ENCODE peak calls at places on chromosome 11, in four cellular contexts. One of them, this sample, is unnamed.

GRCh38 chr11:5684627-5685362 is at the start of gene TRIM5:
- DNase-seq in right lobe of liver: peak
- DNase-seq in foreskin fibroblast: peak
- DNase-seq in CD4-positive, alpha-beta T cell: peak
- DNase-seq in this sample: peak

GRCh38 chr11:404551-405264 is 10.1 kb downstream of the SIGIRR start:
- DNase-seq in right lobe of liver: peak
- DNase-seq in foreskin fibroblast: no peak
- DNase-seq in CD4-positive, alpha-beta T cell: no peak
- DNase-seq in this sample: no peak

GRCh38 chr11:2669926-2670469 is 29.8 kb downstream of the KCNQ1OT1 start:
- DNase-seq in right lobe of liver: no peak
- DNase-seq in foreskin fibroblast: no peak
- DNase-seq in CD4-positive, alpha-beta T cell: no peak
- DNase-seq in this sample: no peak

GRCh38 chr11:68313574-68314202 is 1.3 kb downstream of the LRP5 start:
- DNase-seq in right lobe of liver: no peak
- DNase-seq in foreskin fibroblast: no peak
- DNase-seq in CD4-positive, alpha-beta T cell: no peak
- DNase-seq in this sample: no peak

GRCh38 chr11:67265633-67266423 is 445 bp upstream of the GRK2 start:
- DNase-seq in right lobe of liver: peak
- DNase-seq in foreskin fibroblast: peak
- DNase-seq in CD4-positive, alpha-beta T cell: peak
- DNase-seq in this sample: peak

GRCh38 chr11:119319702-119320592 is 3.0 kb upstream of the MCAM start:
- DNase-seq in right lobe of liver: no peak
- DNase-seq in foreskin fibroblast: no peak
- DNase-seq in CD4-positive, alpha-beta T cell: no peak
- DNase-seq in this sample: no peak

GRCh38 chr11:66339163-66339675 is 3.0 kb upstream of the RIN1 start:
- DNase-seq in right lobe of liver: no peak
- DNase-seq in foreskin fibroblast: no peak
- DNase-seq in CD4-positive, alpha-beta T cell: no peak
- DNase-seq in this sample: no peak

GRCh38 chr11:2268911-2269600 is 1.3 kb downstream of the ASCL2 start:
- DNase-seq in right lobe of liver: peak
- DNase-seq in foreskin fibroblast: peak
- DNase-seq in CD4-positive, alpha-beta T cell: peak
- DNase-seq in this sample: peak

GRCh38 chr11:36689442-36689841 is 91.4 kb upstream of the RAG2 start:
- DNase-seq in right lobe of liver: no peak
- DNase-seq in foreskin fibroblast: no peak
- DNase-seq in CD4-positive, alpha-beta T cell: no peak
- DNase-seq in this sample: no peak

GRCh38 chr11:117554601-117555333 is 227.1 kb downstream of the CEP164 start:
- DNase-seq in right lobe of liver: no peak
- DNase-seq in foreskin fibroblast: no peak
- DNase-seq in CD4-positive, alpha-beta T cell: no peak
- DNase-seq in this sample: no peak

GRCh38 chr11:102347526-102348331 is 715 bp downstream of the BIRC2 start:
- DNase-seq in right lobe of liver: no peak
- DNase-seq in foreskin fibroblast: no peak
- DNase-seq in CD4-positive, alpha-beta T cell: no peak
- DNase-seq in this sample: no peak

GRCh38 chr11:17600316-17601205 is 53.5 kb downstream of the OTOG start:
- DNase-seq in right lobe of liver: peak
- DNase-seq in foreskin fibroblast: no peak
- DNase-seq in CD4-positive, alpha-beta T cell: no peak
- DNase-seq in this sample: no peak

GRCh38 chr11:55707029-55707428 is 45.0 kb downstream of the OR4C6 start:
- DNase-seq in right lobe of liver: no peak
- DNase-seq in foreskin fibroblast: peak
- DNase-seq in CD4-positive, alpha-beta T cell: no peak
- DNase-seq in this sample: no peak

DNA sequence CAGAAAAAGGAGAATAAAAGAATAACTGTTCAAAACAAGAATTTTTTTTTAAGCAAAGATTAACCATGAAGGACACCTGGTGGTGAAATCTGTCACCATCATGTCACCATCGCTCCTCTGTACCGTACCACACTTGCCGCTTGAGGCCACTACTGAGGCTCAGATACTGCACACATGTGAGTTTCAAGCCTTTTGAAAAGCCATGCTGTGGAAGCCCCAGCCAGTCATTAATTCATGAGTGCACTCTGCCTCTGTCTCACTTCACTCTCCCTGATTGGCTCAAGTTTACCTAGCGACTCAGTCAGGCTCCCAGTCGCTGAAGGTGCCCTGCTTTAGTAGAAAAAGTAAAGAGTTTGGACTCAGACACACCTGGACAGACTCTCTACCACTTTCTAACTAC is 6.6 kb upstream of the MS4A12 start:
- DNase-seq in right lobe of liver: no peak
- DNase-seq in foreskin fibroblast: no peak
- DNase-seq in CD4-positive, alpha-beta T cell: no peak
- DNase-seq in this sample: no peak
- TF ChIP-seq CTCF in right lobe of liver: peak
- TF ChIP-seq CTCF in foreskin fibroblast: no peak
- TF ChIP-seq CTCF in CD4-positive, alpha-beta T cell: no peak
- TF ChIP-seq CTCF in this sample: peak

DNA sequence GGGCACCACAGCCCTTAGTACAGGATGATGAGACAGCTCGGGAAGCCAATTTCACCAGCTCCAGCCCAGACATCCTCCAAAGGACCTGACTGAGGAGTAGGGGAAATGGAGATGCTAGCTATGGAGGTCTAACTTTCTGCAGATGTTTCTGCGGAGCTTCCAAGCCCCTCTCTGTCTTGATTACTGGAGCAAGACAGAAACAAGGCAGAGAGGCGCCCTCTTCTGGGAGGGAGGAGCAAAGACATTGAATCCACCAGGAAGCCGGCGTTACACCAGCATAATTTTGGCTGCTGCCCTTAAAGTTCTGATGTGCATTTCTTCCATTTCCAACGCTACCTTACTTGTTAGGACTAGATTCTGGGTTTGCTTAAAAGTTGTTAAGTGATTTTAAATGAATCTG is 107.3 kb upstream of the HSD17B12 start:
- DNase-seq in right lobe of liver: no peak
- DNase-seq in foreskin fibroblast: no peak
- DNase-seq in CD4-positive, alpha-beta T cell: no peak
- DNase-seq in this sample: no peak
- TF ChIP-seq CTCF in right lobe of liver: peak
- TF ChIP-seq CTCF in foreskin fibroblast: peak
- TF ChIP-seq CTCF in CD4-positive, alpha-beta T cell: no peak
- TF ChIP-seq CTCF in this sample: peak

GRCh38 chr11:122019908-122020694 is 95.9 kb downstream of the BLID start:
- DNase-seq in right lobe of liver: no peak
- DNase-seq in foreskin fibroblast: no peak
- DNase-seq in CD4-positive, alpha-beta T cell: no peak
- DNase-seq in this sample: no peak

GRCh38 chr11:122022646-122023045 is 93.4 kb downstream of the BLID start:
- DNase-seq in right lobe of liver: no peak
- DNase-seq in foreskin fibroblast: no peak
- DNase-seq in CD4-positive, alpha-beta T cell: no peak
- DNase-seq in this sample: no peak

GRCh38 chr11:122023614-122024250 is 92.3 kb downstream of the BLID start:
- DNase-seq in right lobe of liver: no peak
- DNase-seq in foreskin fibroblast: no peak
- DNase-seq in CD4-positive, alpha-beta T cell: no peak
- DNase-seq in this sample: no peak

GRCh38 chr11:122024278-122024677 is 91.7 kb downstream of the BLID start:
- DNase-seq in right lobe of liver: no peak
- DNase-seq in foreskin fibroblast: no peak
- DNase-seq in CD4-positive, alpha-beta T cell: no peak
- DNase-seq in this sample: no peak

DNA sequence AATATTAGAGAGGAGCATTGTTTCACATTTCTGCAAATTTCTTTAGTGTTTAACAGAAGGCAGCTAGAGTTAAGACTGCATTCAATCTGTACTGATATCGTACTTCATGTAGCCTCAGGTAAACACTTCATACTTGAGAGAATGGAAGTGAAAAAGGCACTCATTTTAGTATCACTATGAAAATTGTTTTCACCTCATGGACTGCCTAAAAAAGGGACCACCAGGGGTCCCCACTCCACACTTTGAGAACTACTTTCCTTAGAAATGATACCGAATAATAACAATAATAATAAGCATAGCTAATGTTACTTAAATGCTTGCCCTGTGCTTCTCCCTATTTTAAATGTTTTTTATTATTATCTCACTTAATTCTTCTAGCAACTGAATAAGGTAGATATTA is 95.1 kb downstream of the BLID start:
- DNase-seq in right lobe of liver: no peak
- DNase-seq in foreskin fibroblast: no peak
- DNase-seq in CD4-positive, alpha-beta T cell: no peak
- DNase-seq in this sample: no peak
- TF ChIP-seq CTCF in right lobe of liver: no peak
- TF ChIP-seq CTCF in foreskin fibroblast: peak
- TF ChIP-seq CTCF in CD4-positive, alpha-beta T cell: no peak
- TF ChIP-seq CTCF in this sample: no peak

DNA sequence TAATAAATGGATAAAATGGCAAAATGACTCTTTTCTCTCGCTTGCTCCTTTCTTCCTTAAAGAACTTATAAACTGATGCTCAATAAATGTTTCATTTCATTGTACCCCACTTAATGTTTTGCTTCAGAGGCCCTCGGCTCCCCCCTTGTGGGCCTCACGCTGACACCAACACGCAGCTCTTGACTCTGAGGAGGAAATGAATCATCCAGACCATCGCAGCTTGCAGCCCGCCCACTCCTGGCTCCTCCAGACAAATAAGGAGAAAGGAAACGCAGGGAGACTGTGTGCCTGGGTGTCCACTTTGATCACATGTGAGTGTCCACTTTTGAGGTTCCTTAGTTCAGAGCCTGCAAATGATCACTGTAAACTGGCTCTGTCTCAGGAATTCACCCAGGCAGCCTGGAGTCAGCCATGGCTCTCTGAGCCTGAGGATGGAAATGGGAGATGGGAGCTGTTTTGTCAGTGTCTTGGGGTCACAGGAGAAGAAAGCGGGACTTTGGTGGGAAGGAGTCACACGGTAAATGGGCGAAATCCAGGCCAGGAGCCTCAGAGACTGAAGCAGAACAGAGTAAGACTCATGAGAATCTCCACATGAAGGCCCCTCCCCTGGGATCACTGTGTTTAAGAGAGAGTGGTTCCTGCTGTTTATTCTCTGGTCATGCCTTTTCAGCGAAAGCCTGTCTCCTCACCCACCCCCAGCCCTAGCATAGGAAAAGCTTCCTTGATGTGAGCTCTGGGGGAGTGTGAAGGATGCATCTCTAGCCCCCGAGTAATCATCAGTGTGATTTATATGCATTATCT is 96.5 kb downstream of the CWC15 start:
- DNase-seq in right lobe of liver: no peak
- DNase-seq in foreskin fibroblast: peak
- DNase-seq in CD4-positive, alpha-beta T cell: peak
- DNase-seq in this sample: peak
- TF ChIP-seq CTCF in right lobe of liver: no peak
- TF ChIP-seq CTCF in foreskin fibroblast: peak
- TF ChIP-seq CTCF in CD4-positive, alpha-beta T cell: no peak
- TF ChIP-seq CTCF in this sample: no peak

GRCh38 chr11:84962018-84962417 is 665.1 kb downstream of the DLG2 start:
- DNase-seq in right lobe of liver: no peak
- DNase-seq in foreskin fibroblast: no peak
- DNase-seq in CD4-positive, alpha-beta T cell: no peak
- DNase-seq in this sample: no peak

GRCh38 chr11:84958295-84958694 is 668.8 kb downstream of the DLG2 start:
- DNase-seq in right lobe of liver: no peak
- DNase-seq in foreskin fibroblast: no peak
- DNase-seq in CD4-positive, alpha-beta T cell: no peak
- DNase-seq in this sample: no peak

GRCh38 chr11:84965484-84965883 is 661.7 kb downstream of the DLG2 start:
- DNase-seq in right lobe of liver: no peak
- DNase-seq in foreskin fibroblast: no peak
- DNase-seq in CD4-positive, alpha-beta T cell: no peak
- DNase-seq in this sample: no peak

GRCh38 chr11:84969103-84969502 is 658.0 kb downstream of the DLG2 start:
- DNase-seq in right lobe of liver: no peak
- DNase-seq in foreskin fibroblast: no peak
- DNase-seq in CD4-positive, alpha-beta T cell: no peak
- DNase-seq in this sample: no peak

DNA sequence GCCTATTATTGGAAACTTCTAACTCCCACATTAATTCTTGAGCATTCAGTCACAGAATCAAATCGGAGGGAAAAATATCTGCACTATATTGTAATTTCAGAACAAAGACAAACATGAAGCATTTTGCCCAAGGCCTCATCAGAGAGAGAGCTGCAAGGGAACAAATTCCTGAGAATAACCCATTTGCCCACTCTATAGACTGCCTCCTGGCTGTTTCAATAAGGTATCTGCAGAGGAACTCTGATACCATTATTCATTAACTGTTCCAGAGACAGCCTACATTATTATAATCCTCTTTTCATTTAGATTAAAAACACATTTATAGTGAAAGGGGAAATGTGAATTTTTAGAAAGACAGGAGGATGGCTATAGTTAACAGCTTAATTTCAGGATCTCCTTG is 663.9 kb downstream of the DLG2 start:
- DNase-seq in right lobe of liver: no peak
- DNase-seq in foreskin fibroblast: no peak
- DNase-seq in CD4-positive, alpha-beta T cell: no peak
- DNase-seq in this sample: no peak
- TF ChIP-seq CTCF in right lobe of liver: no peak
- TF ChIP-seq CTCF in foreskin fibroblast: no peak
- TF ChIP-seq CTCF in CD4-positive, alpha-beta T cell: no peak
- TF ChIP-seq CTCF in this sample: no peak

GRCh38 chr11:46075928-46076327 is 45.3 kb downstream of the PHF21A start:
- DNase-seq in right lobe of liver: no peak
- DNase-seq in foreskin fibroblast: no peak
- DNase-seq in CD4-positive, alpha-beta T cell: no peak
- DNase-seq in this sample: no peak
- TF ChIP-seq CTCF in right lobe of liver: no peak
- TF ChIP-seq CTCF in foreskin fibroblast: no peak
- TF ChIP-seq CTCF in CD4-positive, alpha-beta T cell: no peak
- TF ChIP-seq CTCF in this sample: no peak

GRCh38 chr11:43922974-43923326 is 19.5 kb upstream of the C11orf96 start:
- DNase-seq in right lobe of liver: no peak
- DNase-seq in foreskin fibroblast: no peak
- DNase-seq in CD4-positive, alpha-beta T cell: no peak
- DNase-seq in this sample: no peak

GRCh38 chr11:43925063-43925931 is 17.1 kb upstream of the C11orf96 start:
- DNase-seq in right lobe of liver: no peak
- DNase-seq in foreskin fibroblast: no peak
- DNase-seq in CD4-positive, alpha-beta T cell: no peak
- DNase-seq in this sample: no peak

GRCh38 chr11:43925932-43926505 is 16.4 kb upstream of the C11orf96 start:
- DNase-seq in right lobe of liver: no peak
- DNase-seq in foreskin fibroblast: no peak
- DNase-seq in CD4-positive, alpha-beta T cell: no peak
- DNase-seq in this sample: no peak

GRCh38 chr11:43923327-43924111 is 18.9 kb upstream of the C11orf96 start:
- DNase-seq in right lobe of liver: no peak
- DNase-seq in foreskin fibroblast: peak
- DNase-seq in CD4-positive, alpha-beta T cell: no peak
- DNase-seq in this sample: no peak

GRCh38 chr11:43924112-43924855 is 18.2 kb upstream of the C11orf96 start:
- DNase-seq in right lobe of liver: no peak
- DNase-seq in foreskin fibroblast: no peak
- DNase-seq in CD4-positive, alpha-beta T cell: no peak
- DNase-seq in this sample: no peak
- TF ChIP-seq CTCF in right lobe of liver: no peak
- TF ChIP-seq CTCF in foreskin fibroblast: peak
- TF ChIP-seq CTCF in CD4-positive, alpha-beta T cell: no peak
- TF ChIP-seq CTCF in this sample: no peak